ENCODE peak calls at places on chromosomes 16 and 17, in five cellular contexts. U is neural progenitor cell, W is GM23338, T is PC-3, O is HCT116. B is an unnamed sample.

GRCh38 chr17:34720760-34721159 is 141.4 kb downstream of the TMEM132E start:
- DNase-seq in U (no peak), T (peak; percentile 58), W (no peak), O (peak; percentile 44), B (no peak)

GRCh38 chr17:40268141-40268712 is 19.5 kb upstream of the CDC6 start:
- DNase-seq in O (no peak), W (no peak), T (no peak), U (no peak), B (no peak)

GRCh38 chr16:89422905-89423630 is 67.3 kb downstream of the ANKRD11 start:
- DNase-seq in W (peak; percentile 57), T (peak; percentile 59), U (no peak), O (no peak), B (no peak)

GRCh38 chr16:8644513-8645140 is 23.1 kb downstream of the METTL22 start:
- DNase-seq in U (no peak), W (no peak), O (no peak), T (no peak), B (no peak)

GRCh38 chr16:12228607-12229499 is 252.3 kb downstream of the SNX29 start:
- DNase-seq in U (peak; percentile 74), T (peak; percentile 61), O (peak; percentile 28), W (peak; percentile 87), B (peak; percentile 89)

GRCh38 chr17:35214192-35214591 is 20.0 kb upstream of the SLC35G3 start:
- DNase-seq in T (no peak), U (no peak), O (no peak), W (no peak), B (no peak)

GRCh38 chr17:60792250-60792898 is 114.7 kb downstream of the BCAS3 start:
- DNase-seq in U (no peak), T (no peak), W (no peak), O (no peak), B (no peak)

GRCh38 chr16:17515421-17516210 is 44.9 kb upstream of the XYLT1 start:
- DNase-seq in U (no peak), T (no peak), W (no peak), O (no peak), B (no peak)

GRCh38 chr17:6713918-6714271 is 726 bp upstream of the SLC13A5 start:
- DNase-seq in T (no peak), U (peak; percentile 56), W (peak; percentile 53), O (no peak), B (no peak)

GRCh38 chr16:56683424-56684162 is 1.3 kb downstream of the MT1X start:
- DNase-seq in U (no peak), O (no peak), T (no peak), W (peak; percentile 33), B (no peak)

GRCh38 chr17:65143899-65144590 is 6.9 kb downstream of the RGS9 start:
- DNase-seq in T (no peak), U (no peak), W (no peak), O (no peak), B (no peak)

GRCh38 chr17:10737168-10737622 is 7.4 kb upstream of the TMEM220 start:
- DNase-seq in W (peak; percentile 86), U (peak; percentile 70), O (peak; percentile 39), T (peak; percentile 56), B (no peak)

GRCh38 chr17:81683208-81683583 is 401 bp downstream of the ARL16 start:
- DNase-seq in O (no peak), T (no peak), W (no peak), U (peak; percentile 55), B (no peak)

GRCh38 chr17:57612202-57613071 is 132.7 kb downstream of the CCDC182 start:
- DNase-seq in T (no peak), O (no peak), U (peak; percentile 70), W (peak; percentile 64), B (peak; percentile 58)

GRCh38 chr17:2598166-2598565 is 4.7 kb downstream of the PAFAH1B1 start:
- DNase-seq in O (no peak), U (no peak), T (peak; percentile 37), W (no peak), B (no peak)

GRCh38 chr17:37742114-37742761 is 2.6 kb downstream of the HNF1B start:
- DNase-seq in T (peak; percentile 16), U (peak; percentile 75), W (peak; percentile 70), O (no peak), B (no peak)

GRCh38 chr16:87604572-87605135 is 2.3 kb downstream of the JPH3 start:
- DNase-seq in U (no peak), T (no peak), W (no peak), O (no peak), B (no peak)

GRCh38 chr17:81973432-81973831 is 4.0 kb upstream of the ASPSCR1 start:
- DNase-seq in O (no peak), W (no peak), T (no peak), U (no peak), B (no peak)

GRCh38 chr16:72455743-72456659 is 284.0 kb upstream of the PMFBP1 start:
- DNase-seq in O (no peak), U (no peak), T (no peak), W (no peak), B (peak; percentile 14)

GRCh38 chr16:73329363-73330306 is 281.7 kb upstream of the ZFHX3 start:
- DNase-seq in U (peak; percentile 51), O (no peak), W (peak; percentile 60), T (no peak), B (no peak)

GRCh38 chr16:30457743-30458560 is 12.3 kb upstream of the SEPHS2 start:
- DNase-seq in T (no peak), U (no peak), W (no peak), O (no peak), B (no peak)

GRCh38 chr16:87836844-87837581 is 32.3 kb downstream of the SLC7A5 start:
- DNase-seq in W (no peak), T (no peak), O (no peak), U (peak; percentile 48), B (no peak)

GRCh38 chr17:48809182-48809581 is 7.8 kb downstream of the TTLL6 start:
- DNase-seq in T (no peak), W (no peak), U (no peak), O (no peak), B (no peak)

GRCh38 chr17:47633996-47634395 is 15.7 kb upstream of the KPNB1 start:
- DNase-seq in T (no peak), U (no peak), O (no peak), W (no peak), B (no peak)

GRCh38 chr17:33436321-33436720 is 143.2 kb upstream of the ASIC2 start:
- DNase-seq in O (no peak), U (no peak), T (no peak), W (no peak), B (no peak)

GRCh38 chr16:24005577-24005976 is 169.8 kb downstream of the PRKCB start:
- DNase-seq in W (no peak), T (no peak), O (no peak), U (no peak), B (no peak)

GRCh38 chr17:72592242-72592966 is 471.6 kb downstream of the SOX9 start:
- DNase-seq in W (peak; percentile 86), U (peak; percentile 93), O (peak; percentile 86), T (peak; percentile 95), B (no peak)

GRCh38 chr16:56428087-56428486 is 2.7 kb upstream of the AMFR start:
- DNase-seq in O (no peak), W (no peak), U (no peak), T (no peak), B (no peak)

GRCh38 chr16:3112058-3112880 is at the start of gene ZNF205:
- DNase-seq in O (no peak), T (peak; percentile 79), U (peak; percentile 85), W (peak; percentile 93), B (no peak)

GRCh38 chr16:51538707-51539604 is 387.9 kb upstream of the SALL1 start:
- DNase-seq in U (peak; percentile 36), O (no peak), T (peak; percentile 2), W (no peak), B (no peak)

GRCh38 chr16:3401719-3402397 is 843 bp downstream of the ZNF174 start:
- DNase-seq in O (no peak), U (peak; percentile 50), T (peak; percentile 7), W (peak; percentile 51), B (peak; percentile 23)

GRCh38 chr17:78343433-78344201 is 16.3 kb downstream of the SOCS3 start:
- DNase-seq in U (no peak), W (peak; percentile 27), O (no peak), T (no peak), B (peak; percentile 79)

DNA sequence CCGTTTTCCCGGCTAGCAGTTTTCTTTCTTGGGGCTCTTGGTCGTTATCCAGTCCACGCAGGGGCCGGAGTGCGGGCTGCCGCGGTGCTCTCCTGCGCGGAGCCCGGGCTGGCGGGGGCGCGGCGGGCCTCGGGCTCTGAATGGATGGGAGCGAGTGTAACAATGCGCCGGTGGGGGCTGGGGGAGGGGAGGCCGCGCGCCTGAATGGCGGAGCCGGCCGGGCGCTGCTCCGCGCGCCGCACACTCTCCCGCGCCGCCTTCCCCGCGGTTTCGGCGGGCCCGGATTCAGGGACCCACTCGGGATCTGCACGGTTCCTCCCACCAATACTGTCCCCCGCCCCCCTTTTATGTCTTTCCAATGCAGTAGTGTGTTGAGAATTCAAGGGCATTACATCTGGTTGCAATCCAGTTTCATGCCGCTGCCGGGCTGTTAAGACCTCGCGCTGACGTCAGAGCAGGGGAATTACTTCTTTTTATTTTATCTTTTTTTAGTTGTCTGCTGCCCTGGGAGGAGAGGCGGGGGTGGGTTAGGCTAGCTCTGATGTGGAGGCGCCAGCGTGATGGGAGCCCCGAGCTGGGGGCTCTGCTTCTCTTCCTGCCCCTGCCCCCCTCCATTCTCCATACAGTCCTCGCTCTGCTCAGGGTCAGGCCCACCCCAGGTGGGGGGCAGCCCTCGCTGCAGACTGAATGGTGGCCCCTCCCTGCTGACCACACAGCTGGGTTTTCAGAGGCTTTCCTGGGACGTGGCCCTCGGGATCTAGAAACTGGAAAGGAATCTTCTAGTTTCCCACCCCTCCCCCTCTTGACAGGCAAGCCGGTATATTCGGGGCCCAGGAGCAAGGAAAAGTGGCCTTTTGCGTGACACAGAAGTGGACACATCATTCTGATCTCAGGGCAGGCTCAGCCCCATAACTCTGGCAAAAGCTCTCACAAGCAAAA is 1.7 kb downstream of the RAI1 start:
- DNase-seq in W (peak; percentile 75), T (peak; percentile 69), U (peak; percentile 82), O (no peak), B (peak; percentile 65)
- TF ChIP-seq EZH2phosphoT487 in W (no peak), T (no peak), U (peak; percentile 14), O (no peak), B (no peak)

DNA sequence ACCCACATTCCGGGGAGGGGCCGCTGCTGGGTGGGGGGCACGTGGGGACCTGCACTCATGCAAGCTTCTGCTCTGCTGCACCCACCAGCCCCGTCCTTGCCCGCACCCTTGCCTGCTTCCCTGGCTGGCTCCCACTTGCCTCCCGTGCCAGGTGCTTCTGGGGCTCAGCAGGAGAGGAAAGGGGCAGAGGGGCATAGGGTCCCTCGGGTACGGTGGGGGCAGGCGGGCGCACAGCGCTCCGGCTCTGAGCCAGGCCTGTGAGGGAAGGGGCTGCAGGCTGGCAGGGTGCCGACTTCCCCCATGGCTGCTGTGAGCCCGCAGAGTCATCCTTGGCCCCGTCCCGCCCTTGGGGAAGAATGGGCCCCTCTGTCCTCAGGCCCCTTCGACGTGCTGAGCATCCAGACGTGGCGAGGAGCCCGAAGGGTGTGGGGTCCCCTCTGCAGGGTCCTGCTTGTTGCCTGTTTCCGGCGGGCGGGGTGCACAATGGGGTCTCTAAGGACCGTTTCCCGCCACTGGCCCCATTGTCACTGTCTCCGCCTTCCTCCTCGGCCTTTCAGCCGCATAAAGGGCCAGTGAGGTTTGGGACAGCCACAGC is 2.8 kb downstream of the METRN start:
- DNase-seq in T (no peak), W (no peak), U (peak; percentile 39), O (no peak), B (no peak)
- H3K4me1 ChIP-seq in T (peaks cover 38% of the 10 kb centered on the region), W (peaks cover 12% of the 10 kb centered on the region), U (peaks cover 37% of the 10 kb centered on the region), O (peaks cover 74% of the 10 kb centered on the region), B (peaks cover 50% of the 10 kb centered on the region)

GRCh38 chr17:27572665-27573064 is 58.3 kb upstream of the LGALS9 start:
- DNase-seq in W (no peak), U (no peak), T (no peak), O (no peak), B (no peak)
- TF ChIP-seq EZH2phosphoT487 in W (no peak), U (no peak), T (no peak), O (no peak), B (no peak)

GRCh38 chr17:63841350-63842172 is 924 bp downstream of the SMARCD2 start:
- DNase-seq in T (peak; percentile 44), W (peak; percentile 39), O (no peak), U (peak; percentile 71), B (peak; percentile 61)
- H3K4me1 ChIP-seq in T (peaks cover 33% of the 10 kb centered on the region), W (peaks cover 28% of the 10 kb centered on the region), O (peaks cover 46% of the 10 kb centered on the region), U (peaks cover 21% of the 10 kb centered on the region), B (peaks cover 48% of the 10 kb centered on the region)

B was measured in OCI-LY7.